ENCODE peak calls at places on chromosomes 5 and 9, in four cellular contexts. I is GM12878, N is H1, Y is K562. T is an unnamed sample.
A peak's percentile ranks its signal among the peaks of the same experiment; 100 is the strongest.

GRCh38 chr5:54637654-54638053 is 120.1 kb downstream of the SNX18 start:
- DNase-seq in N (no peak), I (no peak), Y (no peak), T (no peak)

GRCh38 chr5:13632676-13633075 is 311.8 kb downstream of the DNAH5 start:
- DNase-seq in Y (no peak), N (no peak), I (no peak), T (no peak)

GRCh38 chr5:80255752-80256479 is at the start of gene SERINC5:
- DNase-seq in N (no peak), Y (peak; percentile 91), I (no peak), T (peak; percentile 97)

GRCh38 chr5:167233507-167233906 is 1057.9 kb upstream of the WWC1 start:
- DNase-seq in Y (no peak), I (no peak), N (no peak), T (no peak)

GRCh38 chr5:180100621-180101450 is 29.3 kb upstream of the RNF130 start:
- DNase-seq in I (no peak), N (no peak), Y (no peak), T (no peak)

GRCh38 chr5:15044521-15044920 is 172.9 kb upstream of the ANKH start:
- DNase-seq in Y (no peak), N (no peak), I (no peak), T (no peak)

GRCh38 chr5:10352404-10353240 is 873 bp upstream of the MARCHF6 start:
- DNase-seq in Y (no peak), I (peak; percentile 28), N (no peak), T (peak; percentile 38)

GRCh38 chr5:59779453-59779852 is 114.1 kb downstream of the PDE4D start:
- DNase-seq in N (no peak), I (no peak), Y (no peak), T (no peak)

GRCh38 chr5:92662741-92663140 is 918.3 kb downstream of the NR2F1-AS1 start:
- DNase-seq in Y (no peak), I (no peak), N (no peak), T (no peak)

GRCh38 chr9:84557751-84558150 is 111.8 kb upstream of the NTRK2 start:
- DNase-seq in Y (no peak), N (no peak), I (no peak), T (no peak)

GRCh38 chr9:129259373-129259772 is 81.3 kb upstream of the IER5L start:
- DNase-seq in Y (no peak), N (no peak), I (no peak), T (no peak)

GRCh38 chr9:92147030-92147853 is 32.0 kb upstream of the SPTLC1 start:
- DNase-seq in N (no peak), I (no peak), Y (peak; percentile 73), T (no peak)

GRCh38 chr9:135906291-135907005 is 898 bp downstream of the CAMSAP1 start:
- DNase-seq in Y (peak; percentile 49), N (no peak), I (no peak), T (peak; percentile 67)

GRCh38 chr9:111851536-111851935 is 45.1 kb upstream of the UGCG start:
- DNase-seq in Y (no peak), N (no peak), I (no peak), T (no peak)

GRCh38 chr9:118029425-118029824 is 325.2 kb downstream of the TLR4 start:
- DNase-seq in Y (no peak), I (no peak), N (no peak), T (no peak)

GRCh38 chr5:74935752-74936091 is 69.5 kb upstream of the FAM169A start:
- DNase-seq in N (no peak), I (no peak), Y (no peak), T (no peak)

GRCh38 chr5:146606838-146607237 is 90.8 kb upstream of the GPR151 start:
- DNase-seq in Y (no peak), N (no peak), I (no peak), T (no peak)

GRCh38 chr9:90070056-90070455 is 465.2 kb downstream of the GADD45G start:
- DNase-seq in Y (no peak), I (no peak), N (no peak), T (no peak)

GRCh38 chr5:79931866-79932265 is 59.2 kb downstream of the MTX3 start:
- DNase-seq in N (no peak), I (no peak), Y (no peak), T (no peak)

GRCh38 chr9:19424176-19424779 is 15.5 kb downstream of the ACER2 start:
- DNase-seq in Y (no peak), I (no peak), N (no peak), T (no peak)

GRCh38 chr9:106745457-106745856 is 117.5 kb upstream of the ZNF462 start:
- DNase-seq in N (no peak), Y (no peak), I (no peak), T (no peak)

GRCh38 chr9:108724669-108725068 is 131.1 kb downstream of the ACTL7B start:
- DNase-seq in N (no peak), I (no peak), Y (no peak), T (no peak)

GRCh38 chr5:61100425-61100824 is 61.8 kb downstream of the SMIM15 start:
- DNase-seq in N (no peak), I (no peak), Y (no peak), T (no peak)

GRCh38 chr9:22037954-22038690 is 29.0 kb upstream of the CDKN2B start:
- DNase-seq in I (no peak), N (no peak), Y (no peak), T (peak; percentile 4)

GRCh38 chr9:96858018-96858573 is 3.8 kb upstream of the ZNF782 start:
- DNase-seq in Y (peak; percentile 40), N (no peak), I (no peak), T (no peak)

GRCh38 chr9:6673326-6674025 is 27.9 kb upstream of the GLDC start:
- DNase-seq in Y (no peak), I (no peak), N (no peak), T (no peak)

GRCh38 chr9:71646131-71646530 is 122.2 kb downstream of the CEMIP2 start:
- DNase-seq in I (no peak), N (no peak), Y (no peak), T (no peak)

GRCh38 chr5:59366784-59367183 is 526.7 kb downstream of the PDE4D start:
- DNase-seq in I (no peak), N (no peak), Y (no peak), T (no peak)

GRCh38 chr9:120643096-120643495 is 63.1 kb upstream of the CDK5RAP2 start:
- DNase-seq in N (no peak), I (no peak), Y (no peak), T (no peak)

GRCh38 chr5:160369990-160370712 is at the start of gene C1QTNF2:
- DNase-seq in N (no peak), I (no peak), Y (peak; percentile 26), T (peak; percentile 77)

GRCh38 chr5:78182838-78183237 is 111.7 kb downstream of the AP3B1 start:
- DNase-seq in Y (no peak), I (no peak), N (no peak), T (no peak)

GRCh38 chr9:132575811-132576210 is 6.6 kb upstream of the BARHL1 start:
- DNase-seq in N (no peak), I (no peak), Y (no peak), T (no peak)

GRCh38 chr9:132577119-132577518 is 5.3 kb upstream of the BARHL1 start:
- DNase-seq in N (no peak), I (no peak), Y (no peak), T (no peak)

GRCh38 chr9:132572921-132573320 is 9.5 kb upstream of the BARHL1 start:
- DNase-seq in Y (peak; percentile 48), I (no peak), N (no peak), T (no peak)

GRCh38 chr9:132571806-132572600 is 10.4 kb upstream of the BARHL1 start:
- DNase-seq in I (no peak), Y (no peak), N (no peak), T (no peak)

GRCh38 chr9:132575005-132575609 is 7.3 kb upstream of the BARHL1 start:
- DNase-seq in I (no peak), Y (peak; percentile 83), N (no peak), T (peak; percentile 93)
- TF ChIP-seq EP300 in I (no peak), Y (no peak), N (no peak), T (no peak)

DNA sequence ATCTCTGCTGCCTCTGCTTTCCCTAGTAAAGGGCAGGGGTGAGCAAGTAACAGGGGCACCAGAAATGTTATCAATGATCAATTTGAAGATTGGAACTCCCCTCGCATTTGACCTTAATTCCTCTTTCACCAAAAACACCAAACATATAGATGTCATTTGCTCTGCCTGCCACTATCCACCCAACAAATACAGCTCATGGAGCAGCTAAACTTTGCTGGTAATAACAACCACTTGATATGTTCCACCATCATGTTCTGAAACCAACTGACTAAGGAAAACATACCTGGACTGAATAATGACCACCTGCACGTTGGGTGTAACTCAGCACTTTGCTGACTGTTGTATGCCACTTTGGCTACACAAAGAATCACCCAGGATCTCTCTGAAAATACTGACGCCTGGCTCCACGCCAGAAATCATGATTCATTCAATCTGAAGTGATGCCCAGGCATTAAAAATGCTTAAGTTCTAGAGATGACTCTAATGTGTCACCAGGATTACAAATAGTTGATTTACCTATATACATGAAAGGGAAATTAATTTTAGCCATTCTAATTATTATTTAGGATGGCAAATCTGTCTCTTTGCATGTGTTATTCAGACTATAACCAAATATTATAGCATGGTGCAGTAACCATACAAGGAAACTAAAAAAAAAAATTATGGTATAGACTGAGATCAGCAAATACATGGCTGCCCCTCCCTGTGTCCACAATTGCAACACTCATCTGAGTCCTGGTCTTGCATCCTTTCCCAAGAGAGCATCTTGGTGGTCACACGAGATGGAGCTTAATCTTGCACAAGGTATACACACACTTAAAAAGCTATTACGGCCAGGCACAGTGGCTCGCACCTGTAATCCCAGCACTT is 43.1 kb upstream of the TTC39B start:
- DNase-seq in Y (no peak), I (no peak), N (no peak), T (no peak)
- TF ChIP-seq TAF1 in Y (no peak), I (no peak), N (no peak), T (no peak)

GRCh38 chr9:104074876-104075275 is 19.2 kb upstream of the SMC2 start:
- DNase-seq in I (no peak), N (no peak), Y (no peak), T (no peak)

GRCh38 chr9:104073098-104073769 is 20.9 kb upstream of the SMC2 start:
- DNase-seq in N (no peak), Y (no peak), I (no peak), T (no peak)

GRCh38 chr9:104071589-104071988 is 22.5 kb upstream of the SMC2 start:
- DNase-seq in Y (no peak), I (no peak), N (no peak), T (no peak)

GRCh38 chr9:104075801-104076753 is 18.0 kb upstream of the SMC2 start:
- DNase-seq in Y (no peak), N (no peak), I (no peak), T (no peak)

DNA sequence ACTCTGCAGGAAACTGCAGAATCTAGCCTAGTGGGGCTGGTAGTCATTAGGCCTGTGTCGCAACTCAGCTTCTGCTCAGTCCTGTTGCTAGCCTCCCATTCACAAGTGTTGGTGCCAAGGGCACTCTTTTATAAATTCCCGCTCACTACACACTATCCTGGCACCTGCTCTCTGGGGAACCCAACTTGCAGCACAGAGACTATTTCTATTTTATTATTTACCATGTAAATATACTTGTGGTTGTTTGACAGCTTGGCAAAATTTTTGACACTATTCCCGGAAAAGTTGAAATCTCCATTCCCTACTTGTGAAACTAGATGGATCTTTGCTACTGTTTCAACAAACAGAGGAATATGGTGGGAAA is 20.4 kb upstream of the SMC2 start:
- DNase-seq in N (no peak), I (no peak), Y (no peak), T (no peak)
- TF ChIP-seq SIN3A in N (no peak), I (no peak), Y (no peak), T (no peak)

DNA sequence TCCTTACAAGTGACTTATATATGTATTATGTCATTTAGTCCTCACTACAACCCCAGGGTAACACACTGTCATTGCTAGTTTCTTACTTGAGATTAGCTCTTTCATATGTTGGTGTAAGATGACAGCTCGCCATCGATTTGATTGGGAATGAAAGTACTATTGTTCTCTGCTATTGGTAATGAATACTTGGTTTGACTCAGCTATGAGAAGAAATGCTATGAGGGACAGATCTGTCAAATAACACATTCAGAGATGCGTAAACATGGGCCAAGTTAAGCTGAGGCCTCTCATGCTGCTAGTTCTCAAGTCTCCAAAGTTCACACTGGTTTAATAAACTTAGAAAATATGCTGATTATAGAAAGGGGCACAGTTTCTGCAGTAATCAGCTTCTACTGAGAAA is 142.7 kb downstream of the SGCD start:
- DNase-seq in I (no peak), Y (no peak), N (no peak), T (no peak)
- TF ChIP-seq EP300 in I (no peak), Y (no peak), N (no peak), T (no peak)